ENCODE peak calls at places on chromosomes 4 and X, in four cellular contexts. R is GM13976, Y is endothelial cell, G is mesothelial cell of epicardium. W is an unnamed sample.

GRCh38 chrX:102651242-102651967 is at the start of gene GPRASP1:
- DNase-seq in Y (peak), R (peak), G (peak), W (no peak)

GRCh38 chrX:41732260-41732659 is 8.3 kb downstream of the GPR82 start:
- DNase-seq in Y (no peak), G (no peak), R (no peak), W (no peak)

GRCh38 chrX:40105016-40105790 is 7.4 kb upstream of the BCOR start:
- DNase-seq in Y (no peak), R (peak), G (no peak), W (no peak)

GRCh38 chr4:126174627-126175026 is 859.9 kb downstream of the FAT4 start:
- DNase-seq in R (no peak), G (no peak), Y (no peak), W (no peak)

GRCh38 chrX:120452131-120452530 is 17.0 kb downstream of the LAMP2 start:
- DNase-seq in G (no peak), R (peak), Y (no peak), W (no peak)

GRCh38 chrX:115949900-115950822 is 220.4 kb upstream of the AGTR2 start:
- DNase-seq in G (no peak), Y (no peak), R (peak), W (peak)

GRCh38 chr4:186158966-186159365 is 32.4 kb upstream of the CYP4V2 start:
- DNase-seq in G (no peak), R (no peak), Y (no peak), W (no peak)

GRCh38 chrX:132737743-132738142 is 220.7 kb downstream of the HS6ST2 start:
- DNase-seq in G (no peak), Y (no peak), R (no peak), W (peak)

GRCh38 chrX:119942831-119943184 is 743 bp downstream of the NKAP start:
- DNase-seq in Y (no peak), G (no peak), R (no peak), W (no peak)

GRCh38 chr4:129950217-129950616 is 854.3 kb downstream of the C4orf33 start:
- DNase-seq in Y (no peak), G (no peak), R (no peak), W (no peak)

GRCh38 chr4:102518703-102519131 is 17.6 kb downstream of the NFKB1 start:
- DNase-seq in R (no peak), G (no peak), Y (no peak), W (no peak)

GRCh38 chrX:129877401-129877800 is 28.6 kb upstream of the UTP14A start:
- DNase-seq in Y (no peak), R (no peak), G (no peak), W (no peak)

GRCh38 chr4:146049802-146050201 is 111.2 kb upstream of the ZNF827 start:
- DNase-seq in G (no peak), R (peak), Y (no peak), W (no peak)

GRCh38 chrX:47227334-47227583 is 5.5 kb upstream of the USP11 start:
- DNase-seq in Y (no peak), G (no peak), R (no peak), W (no peak)

GRCh38 chr4:135184715-135185114 is 983.1 kb upstream of the PABPC4L start:
- DNase-seq in R (no peak), G (no peak), Y (no peak), W (no peak)

GRCh38 chr4:96833831-96834230 is 993.9 kb downstream of the PDHA2 start:
- DNase-seq in G (no peak), R (no peak), Y (no peak), W (no peak)

GRCh38 chrX:124018031-124018430 is 56.5 kb downstream of the STAG2 start:
- DNase-seq in Y (no peak), R (peak), G (no peak), W (no peak)

GRCh38 chr4:73308286-73308685 is 49.7 kb upstream of the ANKRD17 start:
- DNase-seq in R (peak), G (no peak), Y (no peak), W (no peak)

GRCh38 chrX:96696462-96696861 is 11.8 kb downstream of the DIAPH2 start:
- DNase-seq in Y (no peak), R (no peak), G (no peak), W (no peak)

GRCh38 chr4:118807659-118808058 is 28.3 kb downstream of the SEC24D start:
- DNase-seq in R (no peak), Y (no peak), G (no peak), W (no peak)

GRCh38 chr4:138576684-138577083 is 334.5 kb upstream of the SLC7A11 start:
- DNase-seq in R (no peak), G (no peak), Y (peak), W (no peak)
- TF ChIP-seq CTCF in R (no peak), G (no peak), Y (no peak), W (peak)

DNA sequence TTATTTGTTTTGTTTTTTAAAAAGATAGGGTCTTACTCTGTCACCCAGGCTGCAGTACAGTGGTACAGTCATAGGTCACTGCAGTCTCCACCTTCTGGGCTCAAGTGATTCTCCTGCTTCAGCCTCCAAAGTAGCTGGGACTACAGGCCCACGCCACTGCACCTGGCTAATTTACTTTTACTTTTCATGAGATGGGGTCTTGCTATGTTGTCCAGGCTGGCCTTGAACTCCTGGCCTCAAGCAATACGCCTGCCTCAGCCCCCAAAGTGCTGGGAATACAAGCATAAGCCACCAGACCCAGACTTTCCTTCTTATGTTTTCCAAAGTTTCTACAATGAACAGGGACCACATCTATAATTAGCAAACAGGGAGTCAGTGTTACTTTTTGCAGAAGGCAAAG is 37.9 kb upstream of the MXD4 start:
- DNase-seq in R (no peak), Y (no peak), G (peak), W (no peak)
- TF ChIP-seq CTCF in R (no peak), Y (no peak), G (no peak), W (no peak)

GRCh38 chr4:154120690-154121089 is 331.8 kb upstream of the SFRP2 start:
- DNase-seq in Y (no peak), R (no peak), G (no peak), W (no peak)

GRCh38 chr4:154124539-154125255 is 335.8 kb upstream of the SFRP2 start:
- DNase-seq in Y (no peak), G (no peak), R (no peak), W (no peak)

GRCh38 chr4:154120277-154120676 is 331.4 kb upstream of the SFRP2 start:
- DNase-seq in Y (no peak), G (no peak), R (no peak), W (no peak)

GRCh38 chr4:154123897-154124296 is 335.0 kb upstream of the SFRP2 start:
- DNase-seq in G (no peak), Y (no peak), R (no peak), W (no peak)

GRCh38 chr4:154119317-154119716 is 330.4 kb upstream of the SFRP2 start:
- DNase-seq in G (no peak), R (no peak), Y (no peak), W (no peak)
- TF ChIP-seq CTCF in G (no peak), R (peak), Y (no peak), W (no peak)

DNA sequence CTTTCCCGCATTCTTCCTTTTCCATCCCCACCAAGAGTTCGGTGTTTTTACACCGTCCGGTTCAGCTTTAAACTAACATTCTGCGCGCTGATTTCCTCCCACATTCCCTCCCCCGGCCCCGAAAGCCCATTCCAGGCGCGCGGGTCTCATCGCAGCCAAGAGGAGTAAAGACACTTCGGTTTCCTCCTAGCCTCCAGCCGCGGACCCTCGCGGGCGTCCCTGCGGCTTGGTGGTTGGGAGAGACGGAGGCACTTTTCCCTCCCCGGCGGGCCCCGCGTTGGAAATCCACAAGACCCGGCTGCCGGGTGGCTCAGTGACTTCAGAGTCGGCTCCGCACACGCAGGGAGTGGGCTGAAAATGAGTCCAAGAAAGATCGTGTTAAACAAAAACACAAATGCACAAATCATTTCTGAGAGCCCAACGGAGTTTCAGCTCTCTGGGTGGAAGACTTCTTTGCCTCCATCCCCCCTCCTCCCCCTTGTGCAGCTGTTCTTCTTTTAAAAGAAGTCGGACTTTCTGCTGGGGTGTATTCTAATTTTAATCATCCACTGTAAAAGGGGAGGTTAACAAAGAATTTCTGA is 2.0 kb upstream of the ARX start:
- DNase-seq in Y (no peak), R (no peak), G (peak), W (no peak)
- TF ChIP-seq CTCF in Y (no peak), R (no peak), G (no peak), W (no peak)

DNA sequence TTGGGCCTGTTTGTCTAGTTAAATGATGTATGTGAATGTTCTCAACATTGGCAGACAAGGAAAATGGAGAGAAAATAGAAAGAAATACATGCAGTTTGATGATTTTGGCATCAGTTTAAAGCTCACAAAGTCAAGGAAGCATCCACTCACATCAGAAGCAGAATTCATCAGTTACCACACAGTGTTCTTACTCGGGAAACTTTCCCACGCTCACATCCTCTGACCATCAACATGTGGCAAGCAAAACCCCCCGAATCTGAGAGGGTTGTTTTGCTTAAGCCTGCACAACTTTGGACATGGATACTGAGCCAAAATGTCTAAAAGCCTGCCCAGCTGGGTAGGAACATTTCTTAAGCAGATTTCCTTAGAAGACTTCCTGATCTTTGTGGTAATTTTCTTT is 407.6 kb downstream of the ANKRD50 start:
- DNase-seq in G (no peak), Y (no peak), R (no peak), W (no peak)
- TF ChIP-seq CTCF in G (no peak), Y (no peak), R (no peak), W (no peak)

DNA sequence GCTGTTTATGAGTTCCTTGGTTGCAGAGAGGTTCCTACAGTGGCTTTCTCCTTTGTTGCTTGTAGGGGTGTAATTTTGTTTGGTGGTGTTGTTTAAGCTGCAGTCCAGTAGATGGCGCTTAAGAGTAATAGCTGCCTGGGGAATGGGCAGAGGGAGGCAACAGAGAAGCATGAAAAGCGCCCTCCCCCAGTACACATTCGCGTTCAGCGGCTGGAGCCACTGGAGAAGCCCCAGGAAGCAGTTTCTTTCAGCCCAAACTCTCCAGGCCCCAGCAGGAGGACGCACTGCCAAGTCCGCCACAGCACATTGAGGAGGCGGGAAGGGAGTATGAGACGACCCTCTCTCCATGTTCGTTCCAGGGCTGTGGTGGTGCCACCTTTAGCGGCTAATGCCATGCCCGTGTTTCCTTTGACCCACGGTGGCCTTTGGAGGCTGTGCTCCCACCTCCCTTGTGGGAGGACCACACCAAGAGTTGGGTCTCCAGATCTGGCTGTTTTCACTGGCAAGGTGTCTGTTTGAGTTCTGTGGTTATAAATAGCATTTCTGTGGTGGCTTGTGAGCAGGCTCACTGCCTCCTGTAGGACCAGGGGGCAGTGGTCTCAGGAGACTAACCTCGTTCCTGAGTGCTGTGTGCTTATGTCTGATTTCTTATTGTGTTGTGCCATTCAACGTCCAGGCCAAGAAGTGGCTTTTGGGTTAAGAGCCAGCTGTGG is 252.3 kb downstream of the ARHGAP10 start:
- DNase-seq in Y (peak), G (no peak), R (peak), W (no peak)
- TF ChIP-seq CTCF in Y (peak), G (peak), R (peak), W (peak)

GRCh38 chr4:80140237-80140636 is 57.1 kb upstream of the PRDM8 start:
- DNase-seq in G (no peak), Y (no peak), R (no peak), W (no peak)

GRCh38 chr4:80139668-80140067 is 57.6 kb upstream of the PRDM8 start:
- DNase-seq in R (no peak), Y (no peak), G (no peak), W (no peak)

GRCh38 chr4:80137631-80138030 is 59.7 kb upstream of the PRDM8 start:
- DNase-seq in Y (no peak), G (no peak), R (no peak), W (no peak)

GRCh38 chr4:80136238-80136637 is 61.1 kb upstream of the PRDM8 start:
- DNase-seq in G (no peak), Y (no peak), R (no peak), W (no peak)

GRCh38 chr4:80138556-80139538 is 58.5 kb upstream of the PRDM8 start:
- DNase-seq in Y (no peak), R (no peak), G (no peak), W (no peak)
- TF ChIP-seq CTCF in Y (no peak), R (no peak), G (no peak), W (no peak)

W was measured in osteocyte.